ENCODE peak calls at places on chromosomes 11 and 22, in ten cellular contexts. C is endothelial cell, P is foreskin fibroblast, H is bronchial epithelial cell, D is A549, W is RWPE2, L is astrocyte of the spinal cord, Z is cardiac fibroblast, E is sigmoid colon, O is lung. G is an unnamed sample.
A peak's percentile ranks its signal among the peaks of the same experiment; 100 is the strongest.

GRCh38 chr11:61516191-61516590 is 7.6 kb downstream of the LRRC10B start:
- DNase-seq in C (no peak), P (no peak), H (no peak), D (no peak), W (no peak), L (no peak), Z (no peak), E (no peak), O (no peak), G (peak; percentile 24)

GRCh38 chr22:40507491-40507890 is 129.0 kb downstream of the MRTFA start:
- DNase-seq in C (no peak), P (no peak), H (no peak), D (no peak), W (no peak), L (no peak), Z (no peak), E (no peak), O (no peak), G (no peak)

GRCh38 chr11:76891285-76891684 is 30.6 kb downstream of the ACER3 start:
- DNase-seq in C (no peak), P (no peak), H (peak; percentile 7), D (no peak), W (no peak), L (no peak), Z (no peak), E (no peak), O (no peak), G (no peak)

GRCh38 chr11:121132211-121132976 is 31.4 kb downstream of the TECTA start:
- DNase-seq in C (no peak), P (peak; percentile 1), H (no peak), D (peak; percentile 15), W (no peak), L (no peak), Z (no peak), E (no peak), O (no peak), G (no peak)

GRCh38 chr22:17903564-17904295 is 120.6 kb downstream of the MICAL3 start:
- DNase-seq in C (no peak), P (no peak), H (no peak), D (no peak), W (no peak), L (peak; percentile 36), Z (no peak), E (no peak), O (no peak), G (no peak)

GRCh38 chr11:13339196-13340153 is 61.9 kb downstream of the BMAL1 start:
- DNase-seq in C (no peak), P (peak; percentile 96), H (peak; percentile 86), D (peak; percentile 83), W (no peak), L (peak; percentile 88), Z (peak; percentile 96), E (no peak), O (peak; percentile 36), G (peak; percentile 49)

GRCh38 chr11:117677729-117678310 is 119.2 kb downstream of the DSCAML1 start:
- DNase-seq in C (no peak), P (no peak), H (no peak), D (no peak), W (no peak), L (no peak), Z (no peak), E (no peak), O (no peak), G (no peak)

GRCh38 chr22:49404020-49404419 is 423.7 kb downstream of the BRD1 start:
- DNase-seq in C (no peak), P (no peak), H (no peak), D (no peak), W (no peak), L (no peak), Z (no peak), E (peak; percentile 26), O (no peak), G (no peak)

GRCh38 chr11:128483211-128483788 is 104.1 kb downstream of the ETS1 start:
- DNase-seq in C (no peak), P (no peak), H (no peak), D (no peak), W (no peak), L (no peak), Z (no peak), E (no peak), O (no peak), G (peak; percentile 62)

GRCh38 chr11:128481135-128481534 is 106.2 kb downstream of the ETS1 start:
- DNase-seq in C (no peak), P (peak; percentile 76), H (no peak), D (no peak), W (no peak), L (peak; percentile 85), Z (peak; percentile 94), E (no peak), O (no peak), G (no peak)

GRCh38 chr11:128482512-128483191 is 104.7 kb downstream of the ETS1 start:
- DNase-seq in C (no peak), P (no peak), H (no peak), D (no peak), W (no peak), L (peak; percentile 69), Z (peak; percentile 94), E (peak; percentile 77), O (no peak), G (peak; percentile 79)

GRCh38 chr11:128482092-128482491 is 105.3 kb downstream of the ETS1 start:
- DNase-seq in C (no peak), P (no peak), H (no peak), D (no peak), W (no peak), L (peak; percentile 31), Z (no peak), E (no peak), O (no peak), G (no peak)

DNA sequence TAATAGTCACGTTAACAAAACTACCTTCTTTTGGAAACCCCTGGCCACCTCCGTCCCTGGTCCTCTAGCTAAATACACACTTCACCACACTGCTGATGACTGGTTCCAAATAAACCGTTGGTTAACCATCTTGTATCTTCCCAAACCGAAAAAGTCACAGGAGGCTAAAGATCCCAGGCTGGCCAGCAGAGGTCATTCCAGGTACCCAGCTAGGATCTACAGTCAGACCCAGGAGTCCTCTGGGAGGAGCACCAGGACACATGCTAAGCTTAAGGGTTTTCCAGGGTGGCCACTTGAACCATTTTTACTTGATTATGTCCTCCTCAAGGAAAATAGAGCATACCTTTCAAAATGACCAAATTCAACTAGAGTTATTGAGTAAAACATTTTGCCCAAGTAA is 103.2 kb downstream of the ETS1 start:
- DNase-seq in C (no peak), P (no peak), H (no peak), D (no peak), W (no peak), L (no peak), Z (no peak), E (no peak), O (no peak), G (no peak)
- TF ChIP-seq CTCF in C (no peak), P (no peak), H (peak; percentile 13), D (peak; percentile 49), W (peak; percentile 33), L (peak; percentile 13), Z (no peak), E (no peak), O (no peak), G (no peak)

GRCh38 chr22:47073101-47073500 is 310.7 kb downstream of the TBC1D22A start:
- DNase-seq in C (no peak), P (no peak), H (no peak), D (no peak), W (no peak), L (no peak), Z (no peak), E (no peak), O (no peak), G (no peak)

GRCh38 chr22:47072642-47072967 is 310.2 kb downstream of the TBC1D22A start:
- DNase-seq in C (no peak), P (no peak), H (no peak), D (no peak), W (no peak), L (no peak), Z (no peak), E (no peak), O (no peak), G (no peak)

GRCh38 chr22:47080100-47080499 is 317.6 kb downstream of the TBC1D22A start:
- DNase-seq in C (no peak), P (no peak), H (no peak), D (no peak), W (no peak), L (no peak), Z (no peak), E (no peak), O (no peak), G (no peak)

GRCh38 chr22:47075568-47075967 is 313.1 kb downstream of the TBC1D22A start:
- DNase-seq in C (no peak), P (no peak), H (no peak), D (no peak), W (no peak), L (no peak), Z (no peak), E (no peak), O (no peak), G (no peak)

DNA sequence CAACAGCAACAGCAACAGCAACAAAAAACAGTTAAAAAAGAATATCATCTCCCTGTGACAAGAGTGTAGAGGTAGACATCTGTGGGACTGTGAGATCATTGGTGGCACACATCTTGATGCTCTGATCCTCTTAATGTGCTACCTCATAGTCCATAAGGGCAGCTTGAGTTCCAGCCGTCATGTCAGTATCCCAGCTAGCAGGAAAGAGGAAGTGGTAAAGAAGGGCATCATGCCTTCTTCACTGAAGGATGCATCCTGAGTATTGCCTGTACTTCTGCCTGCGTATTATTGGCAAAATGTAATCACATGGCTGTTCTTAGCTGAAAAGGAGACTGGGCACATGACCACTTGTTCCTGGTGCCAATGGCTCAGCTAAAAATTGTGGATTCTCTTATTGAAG is 314.3 kb downstream of the TBC1D22A start:
- DNase-seq in C (no peak), P (no peak), H (no peak), D (no peak), W (no peak), L (no peak), Z (no peak), E (no peak), O (no peak), G (no peak)
- TF ChIP-seq CTCF in C (no peak), P (no peak), H (no peak), D (no peak), W (no peak), L (no peak), Z (no peak), E (no peak), O (no peak), G (no peak)

GRCh38 chr11:113016905-113017304 is 55.7 kb downstream of the NCAM1 start:
- DNase-seq in C (no peak), P (no peak), H (peak; percentile 40), D (no peak), W (no peak), L (no peak), Z (no peak), E (no peak), O (no peak), G (no peak)

GRCh38 chr11:113018913-113019312 is 57.7 kb downstream of the NCAM1 start:
- DNase-seq in C (no peak), P (no peak), H (no peak), D (no peak), W (no peak), L (no peak), Z (no peak), E (no peak), O (no peak), G (no peak)

GRCh38 chr11:113014262-113014661 is 53.0 kb downstream of the NCAM1 start:
- DNase-seq in C (no peak), P (peak; percentile 5), H (no peak), D (no peak), W (no peak), L (no peak), Z (peak; percentile 26), E (peak; percentile 83), O (no peak), G (no peak)

GRCh38 chr11:113014731-113015455 is 53.7 kb downstream of the NCAM1 start:
- DNase-seq in C (no peak), P (no peak), H (peak; percentile 11), D (no peak), W (no peak), L (no peak), Z (peak; percentile 8), E (peak; percentile 89), O (no peak), G (no peak)
- TF ChIP-seq CTCF in C (no peak), P (no peak), H (peak; percentile 13), D (no peak), W (no peak), L (no peak), Z (no peak), E (no peak), O (no peak), G (no peak)

GRCh38 chr11:12229450-12230229 is 119.2 kb downstream of the MICAL2 start:
- DNase-seq in C (no peak), P (no peak), H (no peak), D (no peak), W (no peak), L (no peak), Z (no peak), E (no peak), O (peak; percentile 65), G (no peak)
- TF ChIP-seq CTCF in C (no peak), P (no peak), H (no peak), D (no peak), W (no peak), L (no peak), Z (no peak), E (no peak), O (no peak), G (no peak)

G was measured in activated CD8-positive, alpha-beta T cell treated with anti-CD3 and anti-CD28 coated beads for 36 hours.